ENCODE peak calls at places on chromosome 10, in ten cellular contexts. One of them, this sample, is unnamed.

GRCh38 chr10:96491303-96491702 is 22.4 kb downstream of the TLL2 start:
- DNase-seq in A549: no peak
- DNase-seq in HCT116: no peak
- DNase-seq in K562: peak; percentile 23
- DNase-seq in GM12878: no peak
- DNase-seq in HepG2: no peak
- DNase-seq in WTC11: no peak
- DNase-seq in SK-N-SH: peak; percentile 43
- DNase-seq in endothelial cell of umbilical vein: no peak
- DNase-seq in H1: no peak
- DNase-seq in this sample: peak; percentile 23

GRCh38 chr10:63140077-63140476 is 6.9 kb downstream of the NRBF2 start:
- DNase-seq in A549: no peak
- DNase-seq in HCT116: no peak
- DNase-seq in K562: no peak
- DNase-seq in GM12878: no peak
- DNase-seq in HepG2: no peak
- DNase-seq in WTC11: no peak
- DNase-seq in SK-N-SH: no peak
- DNase-seq in endothelial cell of umbilical vein: no peak
- DNase-seq in H1: no peak
- DNase-seq in this sample: no peak

GRCh38 chr10:121501796-121502195 is 96.4 kb downstream of the FGFR2 start:
- DNase-seq in A549: no peak
- DNase-seq in HCT116: no peak
- DNase-seq in K562: no peak
- DNase-seq in GM12878: no peak
- DNase-seq in HepG2: no peak
- DNase-seq in WTC11: no peak
- DNase-seq in SK-N-SH: no peak
- DNase-seq in endothelial cell of umbilical vein: no peak
- DNase-seq in H1: no peak
- DNase-seq in this sample: no peak

GRCh38 chr10:78116451-78116850 is 82.8 kb downstream of the RPS24 start:
- DNase-seq in A549: no peak
- DNase-seq in HCT116: no peak
- DNase-seq in K562: no peak
- DNase-seq in GM12878: no peak
- DNase-seq in HepG2: no peak
- DNase-seq in WTC11: no peak
- DNase-seq in SK-N-SH: no peak
- DNase-seq in endothelial cell of umbilical vein: no peak
- DNase-seq in H1: no peak
- DNase-seq in this sample: no peak

GRCh38 chr10:7576340-7576739 is 90.4 kb downstream of the ITIH5 start:
- DNase-seq in A549: no peak
- DNase-seq in HCT116: no peak
- DNase-seq in K562: no peak
- DNase-seq in GM12878: no peak
- DNase-seq in HepG2: no peak
- DNase-seq in WTC11: no peak
- DNase-seq in SK-N-SH: no peak
- DNase-seq in endothelial cell of umbilical vein: no peak
- DNase-seq in H1: no peak
- DNase-seq in this sample: no peak

GRCh38 chr10:13382759-13383753 is 35.0 kb upstream of the SEPHS1 start:
- DNase-seq in A549: no peak
- DNase-seq in HCT116: no peak
- DNase-seq in K562: no peak
- DNase-seq in GM12878: no peak
- DNase-seq in HepG2: no peak
- DNase-seq in WTC11: peak; percentile 36
- DNase-seq in SK-N-SH: no peak
- DNase-seq in endothelial cell of umbilical vein: peak; percentile 25
- DNase-seq in H1: no peak
- DNase-seq in this sample: no peak

GRCh38 chr10:125777806-125778205 is 2.2 kb upstream of the MMP21 start:
- DNase-seq in A549: no peak
- DNase-seq in HCT116: no peak
- DNase-seq in K562: no peak
- DNase-seq in GM12878: no peak
- DNase-seq in HepG2: no peak
- DNase-seq in WTC11: no peak
- DNase-seq in SK-N-SH: no peak
- DNase-seq in endothelial cell of umbilical vein: no peak
- DNase-seq in H1: no peak
- DNase-seq in this sample: no peak

GRCh38 chr10:44376504-44377099 is 8.3 kb downstream of the CXCL12 start:
- DNase-seq in A549: no peak
- DNase-seq in HCT116: no peak
- DNase-seq in K562: no peak
- DNase-seq in GM12878: no peak
- DNase-seq in HepG2: no peak
- DNase-seq in WTC11: no peak
- DNase-seq in SK-N-SH: no peak
- DNase-seq in endothelial cell of umbilical vein: no peak
- DNase-seq in H1: no peak
- DNase-seq in this sample: no peak

DNA sequence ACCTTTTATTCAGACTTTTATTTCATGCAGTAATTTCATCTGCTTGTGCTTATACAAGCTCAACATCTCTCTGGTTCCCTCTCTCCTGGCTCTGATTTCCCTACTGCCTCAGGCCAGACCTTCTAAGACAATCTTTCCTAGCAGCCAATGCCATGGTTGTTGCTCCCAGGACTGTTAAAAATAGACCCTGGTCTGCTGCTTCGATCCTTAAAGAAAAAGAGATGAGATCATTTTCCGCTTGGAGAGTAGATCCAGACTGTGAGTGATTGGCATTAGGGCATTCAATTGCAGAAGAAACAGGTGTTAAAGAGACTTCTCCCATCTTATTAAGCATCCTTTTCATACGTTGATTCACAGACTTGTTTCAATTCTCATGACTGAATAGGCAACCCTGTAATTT is 68.4 kb upstream of the ITGB1 start:
- DNase-seq in A549: no peak
- DNase-seq in HCT116: no peak
- DNase-seq in K562: no peak
- DNase-seq in GM12878: no peak
- DNase-seq in HepG2: no peak
- DNase-seq in WTC11: no peak
- DNase-seq in SK-N-SH: no peak
- DNase-seq in endothelial cell of umbilical vein: no peak
- DNase-seq in H1: no peak
- DNase-seq in this sample: no peak
- TF ChIP-seq MAX in A549: no peak
- TF ChIP-seq MAX in HCT116: no peak
- TF ChIP-seq MAX in K562: no peak
- TF ChIP-seq MAX in GM12878: no peak
- TF ChIP-seq MAX in HepG2: no peak
- TF ChIP-seq MAX in WTC11: no peak
- TF ChIP-seq MAX in SK-N-SH: no peak
- TF ChIP-seq MAX in endothelial cell of umbilical vein: no peak
- TF ChIP-seq MAX in H1: no peak
- TF ChIP-seq MAX in this sample: no peak

GRCh38 chr10:3698312-3698711 is 86.7 kb downstream of the KLF6 start:
- DNase-seq in A549: no peak
- DNase-seq in HCT116: no peak
- DNase-seq in K562: no peak
- DNase-seq in GM12878: no peak
- DNase-seq in HepG2: no peak
- DNase-seq in WTC11: no peak
- DNase-seq in SK-N-SH: peak; percentile 26
- DNase-seq in endothelial cell of umbilical vein: no peak
- DNase-seq in H1: no peak
- DNase-seq in this sample: no peak

GRCh38 chr10:3699896-3700295 is 85.1 kb downstream of the KLF6 start:
- DNase-seq in A549: no peak
- DNase-seq in HCT116: no peak
- DNase-seq in K562: no peak
- DNase-seq in GM12878: no peak
- DNase-seq in HepG2: no peak
- DNase-seq in WTC11: no peak
- DNase-seq in SK-N-SH: no peak
- DNase-seq in endothelial cell of umbilical vein: no peak
- DNase-seq in H1: peak; percentile 1
- DNase-seq in this sample: no peak

GRCh38 chr10:3702569-3702968 is 82.4 kb downstream of the KLF6 start:
- DNase-seq in A549: no peak
- DNase-seq in HCT116: no peak
- DNase-seq in K562: no peak
- DNase-seq in GM12878: no peak
- DNase-seq in HepG2: peak; percentile 33
- DNase-seq in WTC11: no peak
- DNase-seq in SK-N-SH: no peak
- DNase-seq in endothelial cell of umbilical vein: no peak
- DNase-seq in H1: no peak
- DNase-seq in this sample: no peak

GRCh38 chr10:3702056-3702546 is 82.9 kb downstream of the KLF6 start:
- DNase-seq in A549: no peak
- DNase-seq in HCT116: no peak
- DNase-seq in K562: no peak
- DNase-seq in GM12878: no peak
- DNase-seq in HepG2: no peak
- DNase-seq in WTC11: no peak
- DNase-seq in SK-N-SH: no peak
- DNase-seq in endothelial cell of umbilical vein: no peak
- DNase-seq in H1: no peak
- DNase-seq in this sample: no peak

DNA sequence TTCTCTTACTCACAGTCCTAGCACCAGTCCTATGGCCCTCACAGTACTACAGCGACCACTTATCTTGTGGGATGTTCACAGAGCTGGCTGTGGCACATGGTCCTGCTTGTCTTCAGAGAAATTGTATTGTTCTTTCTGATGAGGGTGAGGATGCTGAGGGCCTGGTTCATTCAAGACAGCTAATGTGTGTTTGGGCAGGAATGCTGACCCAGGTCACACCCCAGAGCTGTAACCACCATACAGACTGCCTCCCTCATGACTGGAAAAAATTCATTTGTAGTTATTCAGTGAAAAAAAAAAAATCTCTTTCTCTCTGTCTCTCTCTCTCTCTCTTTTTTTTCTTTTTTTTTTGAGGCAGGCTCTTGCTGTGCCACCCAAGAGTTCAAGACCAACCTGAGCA is 83.5 kb downstream of the KLF6 start:
- DNase-seq in A549: no peak
- DNase-seq in HCT116: no peak
- DNase-seq in K562: no peak
- DNase-seq in GM12878: no peak
- DNase-seq in HepG2: no peak
- DNase-seq in WTC11: no peak
- DNase-seq in SK-N-SH: no peak
- DNase-seq in endothelial cell of umbilical vein: no peak
- DNase-seq in H1: no peak
- DNase-seq in this sample: no peak
- TF ChIP-seq CTCF in A549: no peak
- TF ChIP-seq CTCF in HCT116: no peak
- TF ChIP-seq CTCF in K562: no peak
- TF ChIP-seq CTCF in GM12878: no peak
- TF ChIP-seq CTCF in HepG2: no peak
- TF ChIP-seq CTCF in WTC11: no peak
- TF ChIP-seq CTCF in SK-N-SH: no peak
- TF ChIP-seq CTCF in endothelial cell of umbilical vein: no peak
- TF ChIP-seq CTCF in H1: no peak
- TF ChIP-seq CTCF in this sample: no peak

DNA sequence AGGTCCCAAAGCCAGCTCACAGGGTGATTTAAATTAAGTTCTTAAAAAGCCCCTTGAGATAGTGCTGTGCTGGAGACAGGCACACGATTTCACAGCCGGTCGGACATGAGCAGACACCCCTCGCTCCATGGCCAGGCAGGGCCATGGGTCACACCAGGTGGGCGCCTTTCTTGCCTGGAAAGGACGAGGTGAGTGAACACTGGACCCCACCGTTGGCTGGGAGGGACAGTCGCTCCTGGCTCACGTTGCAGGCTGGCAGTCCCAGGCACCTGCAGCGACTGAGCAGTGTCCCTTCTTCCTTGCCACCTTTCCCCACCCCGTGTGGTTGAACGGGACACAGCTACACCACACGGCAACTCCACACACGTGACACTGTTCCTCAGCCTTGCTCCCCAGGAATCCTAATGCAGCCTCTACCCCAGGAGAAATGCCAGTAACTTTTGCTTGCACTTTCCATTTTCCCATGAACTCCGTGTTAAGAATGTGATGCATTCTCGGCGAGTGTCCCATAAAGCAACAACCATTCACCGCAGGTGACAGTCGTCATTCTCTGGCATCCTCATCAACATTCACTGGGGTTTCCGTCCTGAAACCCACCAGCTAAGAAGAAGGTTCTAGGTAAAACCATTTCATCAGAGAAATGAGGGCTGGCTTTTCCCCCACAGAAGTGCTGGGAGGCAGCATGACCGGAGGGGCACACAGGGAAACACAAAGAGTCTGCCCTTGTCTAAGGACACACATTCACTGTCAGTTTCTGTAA is 217.4 kb downstream of the ZMYND11 start:
- DNase-seq in A549: no peak
- DNase-seq in HCT116: no peak
- DNase-seq in K562: no peak
- DNase-seq in GM12878: no peak
- DNase-seq in HepG2: no peak
- DNase-seq in WTC11: no peak
- DNase-seq in SK-N-SH: peak; percentile 7
- DNase-seq in endothelial cell of umbilical vein: no peak
- DNase-seq in H1: no peak
- DNase-seq in this sample: no peak
- TF ChIP-seq MAX in A549: no peak
- TF ChIP-seq MAX in HCT116: no peak
- TF ChIP-seq MAX in K562: no peak
- TF ChIP-seq MAX in GM12878: no peak
- TF ChIP-seq MAX in HepG2: no peak
- TF ChIP-seq MAX in WTC11: no peak
- TF ChIP-seq MAX in SK-N-SH: no peak
- TF ChIP-seq MAX in endothelial cell of umbilical vein: no peak
- TF ChIP-seq MAX in H1: no peak
- TF ChIP-seq MAX in this sample: no peak

GRCh38 chr10:23354630-23355343 is 10.2 kb upstream of the C10orf67 start:
- DNase-seq in A549: no peak
- DNase-seq in HCT116: no peak
- DNase-seq in K562: no peak
- DNase-seq in GM12878: no peak
- DNase-seq in HepG2: no peak
- DNase-seq in WTC11: no peak
- DNase-seq in SK-N-SH: no peak
- DNase-seq in endothelial cell of umbilical vein: no peak
- DNase-seq in H1: no peak
- DNase-seq in this sample: no peak

GRCh38 chr10:23362069-23362830 is 17.7 kb upstream of the C10orf67 start:
- DNase-seq in A549: no peak
- DNase-seq in HCT116: no peak
- DNase-seq in K562: no peak
- DNase-seq in GM12878: no peak
- DNase-seq in HepG2: no peak
- DNase-seq in WTC11: no peak
- DNase-seq in SK-N-SH: no peak
- DNase-seq in endothelial cell of umbilical vein: no peak
- DNase-seq in H1: no peak
- DNase-seq in this sample: no peak

GRCh38 chr10:23359692-23360380 is 15.2 kb upstream of the C10orf67 start:
- DNase-seq in A549: no peak
- DNase-seq in HCT116: no peak
- DNase-seq in K562: no peak
- DNase-seq in GM12878: no peak
- DNase-seq in HepG2: no peak
- DNase-seq in WTC11: no peak
- DNase-seq in SK-N-SH: no peak
- DNase-seq in endothelial cell of umbilical vein: no peak
- DNase-seq in H1: no peak
- DNase-seq in this sample: no peak

GRCh38 chr10:23361665-23362064 is 17.1 kb upstream of the C10orf67 start:
- DNase-seq in A549: no peak
- DNase-seq in HCT116: no peak
- DNase-seq in K562: no peak
- DNase-seq in GM12878: no peak
- DNase-seq in HepG2: no peak
- DNase-seq in WTC11: no peak
- DNase-seq in SK-N-SH: no peak
- DNase-seq in endothelial cell of umbilical vein: no peak
- DNase-seq in H1: no peak
- DNase-seq in this sample: no peak

DNA sequence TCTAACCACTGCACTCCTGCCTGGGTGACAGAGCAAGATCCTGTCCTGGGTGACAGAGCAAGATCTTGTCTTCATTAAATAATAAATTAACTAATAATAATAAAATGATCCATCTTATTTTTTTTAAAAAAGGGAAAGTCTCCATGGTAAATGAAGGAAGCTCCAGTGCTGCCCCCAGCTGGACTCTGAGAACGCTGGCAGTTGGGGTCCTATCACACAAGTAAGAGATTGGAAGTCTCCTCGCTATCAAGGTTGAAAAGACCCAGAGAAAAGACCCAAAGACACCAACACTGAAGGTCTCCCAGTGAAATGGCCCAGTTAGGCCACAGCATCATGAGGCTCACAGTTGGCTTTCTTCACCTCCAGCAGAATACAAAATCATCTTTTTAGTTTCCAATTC is 13.8 kb upstream of the C10orf67 start:
- DNase-seq in A549: no peak
- DNase-seq in HCT116: no peak
- DNase-seq in K562: peak; percentile 8
- DNase-seq in GM12878: no peak
- DNase-seq in HepG2: no peak
- DNase-seq in WTC11: peak; percentile 23
- DNase-seq in SK-N-SH: no peak
- DNase-seq in endothelial cell of umbilical vein: no peak
- DNase-seq in H1: no peak
- DNase-seq in this sample: no peak
- TF ChIP-seq CTCF in A549: no peak
- TF ChIP-seq CTCF in HCT116: no peak
- TF ChIP-seq CTCF in K562: no peak
- TF ChIP-seq CTCF in GM12878: no peak
- TF ChIP-seq CTCF in HepG2: no peak
- TF ChIP-seq CTCF in WTC11: no peak
- TF ChIP-seq CTCF in SK-N-SH: peak; percentile 36
- TF ChIP-seq CTCF in endothelial cell of umbilical vein: no peak
- TF ChIP-seq CTCF in H1: peak; percentile 34
- TF ChIP-seq CTCF in this sample: no peak

This sample was measured in NB4.